ENCODE peak calls at places on chromosomes 3 and 15, in nine cellular contexts. L is suprapubic skin, N is stomach, R is sigmoid colon, P is endothelial cell of umbilical vein, H is spleen, T is SK-N-SH, M is Panc1, C is upper lobe of left lung. S is an unnamed sample.

GRCh38 chr3:42988566-42988965 is 9.5 kb downstream of the GASK1A start:
- DNase-seq in L (no peak), N (no peak), R (no peak), P (no peak), H (no peak), T (no peak), M (no peak), C (no peak), S (no peak)

GRCh38 chr15:62592920-62593319 is 427.8 kb upstream of the C2CD4B start:
- DNase-seq in L (no peak), N (no peak), R (no peak), P (no peak), H (no peak), T (no peak), M (no peak), C (no peak), S (no peak)

GRCh38 chr15:58065011-58065444 is 483 bp downstream of the ALDH1A2 start:
- DNase-seq in L (peak), N (no peak), R (peak), P (peak), H (peak), T (no peak), M (no peak), C (peak), S (no peak)

GRCh38 chr3:15812183-15812582 is 14.4 kb upstream of the ANKRD28 start:
- DNase-seq in L (no peak), N (no peak), R (no peak), P (peak), H (no peak), T (peak), M (no peak), C (no peak), S (no peak)

GRCh38 chr3:30583973-30584372 is 22.4 kb upstream of the TGFBR2 start:
- DNase-seq in L (no peak), N (no peak), R (no peak), P (no peak), H (no peak), T (no peak), M (no peak), C (no peak), S (no peak)

GRCh38 chr15:50134524-50135024 is 15.5 kb upstream of the ATP8B4 start:
- DNase-seq in L (no peak), N (no peak), R (no peak), P (peak), H (no peak), T (no peak), M (no peak), C (no peak), S (peak)

GRCh38 chr15:36798366-36798765 is 218.9 kb downstream of the CDIN1 start:
- DNase-seq in L (no peak), N (no peak), R (no peak), P (peak), H (no peak), T (no peak), M (no peak), C (no peak), S (no peak)

GRCh38 chr3:82087958-82088357 is 326.5 kb upstream of the GBE1 start:
- DNase-seq in L (no peak), N (no peak), R (no peak), P (peak), H (no peak), T (no peak), M (peak), C (no peak), S (no peak)

GRCh38 chr3:42961633-42962032 is 17.5 kb upstream of the GASK1A start:
- DNase-seq in L (no peak), N (peak), R (no peak), P (peak), H (no peak), T (peak), M (peak), C (no peak), S (peak)

GRCh38 chr3:59818033-59818936 is 768.5 kb upstream of the CFAP20DC start:
- DNase-seq in L (peak), N (peak), R (peak), P (no peak), H (no peak), T (no peak), M (peak), C (peak), S (no peak)

GRCh38 chr3:64342940-64343691 is 117.8 kb upstream of the PRICKLE2 start:
- DNase-seq in L (no peak), N (no peak), R (no peak), P (peak), H (no peak), T (peak), M (no peak), C (no peak), S (no peak)

GRCh38 chr3:112802338-112802737 is 44.3 kb downstream of the CD200R1L start:
- DNase-seq in L (no peak), N (no peak), R (no peak), P (no peak), H (no peak), T (no peak), M (no peak), C (no peak), S (no peak)

GRCh38 chr3:126937533-126938432 is 45.1 kb upstream of the PLXNA1 start:
- DNase-seq in L (no peak), N (no peak), R (peak), P (no peak), H (peak), T (peak), M (no peak), C (no peak), S (no peak)

GRCh38 chr3:84959470-84960380 is 936 bp downstream of the CADM2 start:
- DNase-seq in L (no peak), N (no peak), R (no peak), P (no peak), H (peak), T (peak), M (no peak), C (no peak), S (no peak)

GRCh38 chr3:71208273-71209095 is 375.0 kb downstream of the FOXP1 start:
- DNase-seq in L (no peak), N (peak), R (no peak), P (no peak), H (no peak), T (no peak), M (no peak), C (no peak), S (peak)

GRCh38 chr3:171459130-171459941 is 869 bp downstream of the TNIK start:
- DNase-seq in L (no peak), N (peak), R (peak), P (peak), H (peak), T (peak), M (no peak), C (peak), S (no peak)

GRCh38 chr3:126051741-126052140 is 32.2 kb downstream of the SLC41A3 start:
- DNase-seq in L (no peak), N (no peak), R (no peak), P (no peak), H (no peak), T (no peak), M (no peak), C (no peak), S (no peak)

GRCh38 chr3:69161587-69162196 is 39.3 kb upstream of the LMOD3 start:
- DNase-seq in L (no peak), N (no peak), R (no peak), P (peak), H (no peak), T (peak), M (peak), C (no peak), S (peak)

GRCh38 chr15:80168421-80168820 is 15.6 kb downstream of the FAH start:
- DNase-seq in L (no peak), N (no peak), R (peak), P (no peak), H (no peak), T (no peak), M (no peak), C (no peak), S (no peak)

GRCh38 chr3:187013080-187013838 is 82.9 kb downstream of the ST6GAL1 start:
- DNase-seq in L (no peak), N (no peak), R (no peak), P (peak), H (no peak), T (no peak), M (no peak), C (peak), S (no peak)

GRCh38 chr3:100746056-100746455 is 36.8 kb downstream of the TFG start:
- DNase-seq in L (no peak), N (no peak), R (no peak), P (no peak), H (no peak), T (no peak), M (no peak), C (no peak), S (no peak)

GRCh38 chr3:126956361-126956760 is 26.6 kb upstream of the PLXNA1 start:
- DNase-seq in L (no peak), N (no peak), R (peak), P (no peak), H (peak), T (no peak), M (no peak), C (no peak), S (no peak)

GRCh38 chr3:146449584-146449983 is 19.8 kb downstream of the PLSCR2 start:
- DNase-seq in L (no peak), N (no peak), R (no peak), P (no peak), H (no peak), T (no peak), M (no peak), C (no peak), S (no peak)

GRCh38 chr3:42411429-42411828 is 1.0 kb upstream of the LYZL4 start:
- DNase-seq in L (no peak), N (no peak), R (no peak), P (no peak), H (no peak), T (no peak), M (no peak), C (no peak), S (no peak)

GRCh38 chr3:111666041-111666735 is 71.0 kb upstream of the ZBED2 start:
- DNase-seq in L (no peak), N (no peak), R (no peak), P (no peak), H (no peak), T (no peak), M (no peak), C (no peak), S (no peak)

GRCh38 chr3:196962108-196962929 is 6.3 kb downstream of the PIGZ start:
- DNase-seq in L (no peak), N (no peak), R (no peak), P (no peak), H (no peak), T (no peak), M (no peak), C (no peak), S (no peak)
- H3K27ac ChIP-seq in L (no peak), N (no peak), R (no peak), P (no peak), H (no peak), T (no peak), M (no peak), C (no peak), S (no peak)

GRCh38 chr3:4656059-4656458 is 162.9 kb downstream of the ITPR1 start:
- DNase-seq in L (no peak), N (peak), R (peak), P (peak), H (peak), T (peak), M (no peak), C (peak), S (no peak)
- TF ChIP-seq POLR2AphosphoS5 in L (no peak), N (no peak), R (no peak), P (no peak), H (no peak), T (no peak), M (no peak), C (no peak), S (no peak)

DNA sequence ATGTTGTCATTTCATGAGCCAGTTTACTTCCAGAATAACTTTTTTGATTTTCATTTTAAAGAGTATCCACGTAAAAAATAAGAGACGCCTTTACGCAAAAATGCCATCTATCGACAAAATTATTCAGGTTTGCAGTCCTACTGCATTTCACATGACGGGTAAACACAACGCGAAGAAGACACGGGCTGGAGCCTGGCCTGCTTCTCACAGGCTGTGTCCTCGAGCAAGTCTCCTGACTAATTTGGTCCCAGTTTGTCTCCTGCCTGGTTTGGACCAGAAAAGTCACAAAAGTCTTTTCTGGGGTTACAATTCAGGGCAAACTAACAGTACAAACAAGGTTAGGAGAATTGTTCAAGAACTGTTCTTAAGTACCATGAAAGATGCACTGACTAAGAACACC is 51.7 kb downstream of the CHSY1 start:
- DNase-seq in L (no peak), N (no peak), R (no peak), P (no peak), H (no peak), T (no peak), M (no peak), C (no peak), S (no peak)
- H3K27ac ChIP-seq in L (peak), N (peak), R (peak), P (peak), H (peak), T (peak), M (peak), C (peak), S (no peak)

DNA sequence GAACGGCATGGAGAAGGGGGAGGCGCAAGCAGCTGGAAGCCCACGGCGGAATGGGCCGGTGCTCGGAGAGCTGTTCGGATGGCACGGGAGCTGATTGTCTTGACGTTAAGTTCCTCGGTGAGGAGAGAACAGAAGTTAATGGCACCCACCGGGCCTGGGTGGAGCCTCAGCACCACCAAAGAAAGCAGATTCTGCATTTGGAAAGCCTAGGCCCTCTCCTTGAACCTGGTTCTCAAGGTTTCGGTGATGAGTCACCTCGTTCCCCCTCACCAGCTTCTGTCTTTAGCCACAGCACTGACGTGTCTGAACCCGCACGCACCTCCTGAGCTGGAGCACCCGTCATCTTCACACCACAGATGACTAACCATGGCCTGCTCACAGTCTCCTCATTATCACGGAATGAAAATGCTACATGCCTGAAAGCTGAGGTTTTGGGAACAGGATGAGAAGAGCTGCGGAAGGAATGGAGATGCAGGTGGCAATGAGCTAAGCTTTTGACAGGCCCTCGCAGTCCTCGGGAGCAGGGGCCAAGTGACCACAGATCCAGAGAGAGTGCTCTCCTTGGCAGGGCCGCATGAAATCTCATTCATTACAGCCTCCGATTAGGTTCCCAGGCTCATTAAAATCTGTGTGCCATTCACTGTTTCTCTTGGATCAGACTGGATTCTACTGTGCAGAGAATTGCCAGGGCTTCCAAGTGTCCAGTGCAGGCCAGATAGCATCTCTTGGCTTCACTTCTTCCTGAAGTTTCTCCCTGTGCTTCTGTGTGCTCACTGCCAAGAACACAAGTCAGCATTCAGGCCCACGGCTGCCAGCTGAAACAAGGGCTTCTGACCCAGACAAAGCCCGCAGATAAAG is 96.3 kb upstream of the DLG1 start:
- DNase-seq in L (no peak), N (peak), R (no peak), P (peak), H (peak), T (peak), M (peak), C (no peak), S (no peak)
- TF ChIP-seq POLR2AphosphoS5 in L (no peak), N (no peak), R (no peak), P (peak), H (no peak), T (peak), M (no peak), C (no peak), S (no peak)

S was measured in HL-60.